ENCODE peak calls at places on chromosome 6, in ten cellular contexts. D is left lung, U is breast epithelium, Y is endodermal cell, M is cardiac fibroblast, F is endothelial cell, R is GM20000, E is IMR-90, Z is progenitor cell of endocrine pancreas, K is tibial artery. L is an unnamed sample.

GRCh38 chr6:100281471-100281878 is 183.2 kb downstream of the SIM1 start:
- DNase-seq in D (no peak), U (no peak), Y (peak), M (no peak), F (peak), R (no peak), E (no peak), Z (peak), K (no peak), L (no peak)

GRCh38 chr6:26249959-26250805 is 114.8 kb upstream of the BTN3A2 start:
- DNase-seq in D (peak), U (peak), Y (peak), M (peak), F (peak), R (no peak), E (peak), Z (peak), K (no peak), L (no peak)

GRCh38 chr6:1624848-1625341 is 15.2 kb downstream of the FOXC1 start:
- DNase-seq in D (peak), U (no peak), Y (no peak), M (peak), F (peak), R (peak), E (peak), Z (no peak), K (peak), L (no peak)

GRCh38 chr6:106642476-106642875 is 13.1 kb downstream of the QRSL1 start:
- DNase-seq in D (no peak), U (no peak), Y (no peak), M (peak), F (no peak), R (no peak), E (no peak), Z (no peak), K (no peak), L (no peak)

GRCh38 chr6:106300944-106301343 is 24.6 kb downstream of the ATG5 start:
- DNase-seq in D (no peak), U (no peak), Y (no peak), M (peak), F (no peak), R (peak), E (peak), Z (no peak), K (no peak), L (peak)

GRCh38 chr6:2619651-2620050 is 131.1 kb downstream of the MYLK4 start:
- DNase-seq in D (no peak), U (no peak), Y (no peak), M (no peak), F (no peak), R (no peak), E (no peak), Z (no peak), K (no peak), L (no peak)

GRCh38 chr6:168537485-168537884 is 96.5 kb downstream of the SMOC2 start:
- DNase-seq in D (no peak), U (no peak), Y (no peak), M (no peak), F (no peak), R (no peak), E (no peak), Z (no peak), K (no peak), L (no peak)

GRCh38 chr6:159557046-159557445 is 136.0 kb downstream of the SOD2 start:
- DNase-seq in D (no peak), U (no peak), Y (no peak), M (no peak), F (no peak), R (no peak), E (no peak), Z (no peak), K (no peak), L (no peak)

GRCh38 chr6:37840143-37840939 is 20.8 kb downstream of the ZFAND3 start:
- DNase-seq in D (no peak), U (no peak), Y (no peak), M (no peak), F (no peak), R (no peak), E (no peak), Z (no peak), K (no peak), L (no peak)

GRCh38 chr6:37265876-37266275 is 7.9 kb upstream of the TMEM217 start:
- DNase-seq in D (no peak), U (no peak), Y (no peak), M (no peak), F (no peak), R (no peak), E (no peak), Z (no peak), K (no peak), L (no peak)

GRCh38 chr6:22647671-22648070 is 78.3 kb downstream of the HDGFL1 start:
- DNase-seq in D (no peak), U (no peak), Y (no peak), M (no peak), F (no peak), R (no peak), E (no peak), Z (no peak), K (no peak), L (no peak)

GRCh38 chr6:132611616-132612015 is 12.5 kb downstream of the TAAR2 start:
- DNase-seq in D (no peak), U (no peak), Y (no peak), M (no peak), F (no peak), R (no peak), E (no peak), Z (no peak), K (no peak), L (no peak)

GRCh38 chr6:129695373-129696027 is 14.5 kb downstream of the ARHGAP18 start:
- DNase-seq in D (no peak), U (no peak), Y (no peak), M (no peak), F (no peak), R (peak), E (no peak), Z (no peak), K (no peak), L (no peak)

GRCh38 chr6:159168536-159169192 is 536 bp upstream of the FNDC1 start:
- DNase-seq in D (peak), U (no peak), Y (peak), M (peak), F (peak), R (no peak), E (peak), Z (peak), K (peak), L (peak)

GRCh38 chr6:157981132-157981394 is 600 bp upstream of the SYNJ2 start:
- DNase-seq in D (no peak), U (no peak), Y (no peak), M (no peak), F (no peak), R (no peak), E (no peak), Z (no peak), K (no peak), L (no peak)

GRCh38 chr6:132287101-132287500 is 114.2 kb downstream of the MOXD1 start:
- DNase-seq in D (no peak), U (no peak), Y (no peak), M (no peak), F (no peak), R (no peak), E (no peak), Z (no peak), K (no peak), L (no peak)

GRCh38 chr6:53924277-53924676 is 129.5 kb downstream of the LRRC1 start:
- DNase-seq in D (no peak), U (no peak), Y (no peak), M (no peak), F (no peak), R (no peak), E (no peak), Z (no peak), K (no peak), L (no peak)

GRCh38 chr6:79494841-79495240 is 42.4 kb downstream of the LCA5 start:
- DNase-seq in D (no peak), U (no peak), Y (peak), M (no peak), F (peak), R (no peak), E (no peak), Z (no peak), K (no peak), L (no peak)

GRCh38 chr6:165556116-165556843 is 106.8 kb downstream of the PDE10A start:
- DNase-seq in D (no peak), U (no peak), Y (no peak), M (peak), F (no peak), R (no peak), E (peak), Z (no peak), K (no peak), L (no peak)

GRCh38 chr6:113879186-113880096 is 22.3 kb downstream of the MARCKS start:
- DNase-seq in D (peak), U (peak), Y (peak), M (peak), F (peak), R (peak), E (peak), Z (peak), K (peak), L (peak)

GRCh38 chr6:149082320-149082719 is 235.2 kb upstream of the TAB2 start:
- DNase-seq in D (peak), U (peak), Y (peak), M (peak), F (peak), R (peak), E (peak), Z (peak), K (peak), L (peak)

GRCh38 chr6:12717356-12717755 is 789 bp downstream of the PHACTR1 start:
- DNase-seq in D (no peak), U (no peak), Y (no peak), M (no peak), F (no peak), R (no peak), E (no peak), Z (no peak), K (no peak), L (no peak)

GRCh38 chr6:45462190-45463134 is 84.7 kb upstream of the SUPT3H start:
- DNase-seq in D (no peak), U (no peak), Y (no peak), M (no peak), F (no peak), R (no peak), E (no peak), Z (no peak), K (no peak), L (no peak)

GRCh38 chr6:25054469-25054868 is 118.7 kb upstream of the RIPOR2 start:
- DNase-seq in D (no peak), U (no peak), Y (no peak), M (peak), F (no peak), R (no peak), E (peak), Z (no peak), K (no peak), L (peak)

GRCh38 chr6:3808759-3809514 is 40.2 kb upstream of the FAM50B start:
- DNase-seq in D (no peak), U (peak), Y (no peak), M (peak), F (no peak), R (no peak), E (peak), Z (no peak), K (peak), L (no peak)

GRCh38 chr6:505374-505773 is 113.8 kb downstream of the IRF4 start:
- DNase-seq in D (no peak), U (no peak), Y (no peak), M (no peak), F (no peak), R (no peak), E (no peak), Z (no peak), K (no peak), L (no peak)

GRCh38 chr6:54876365-54876764 is 29.8 kb downstream of the FAM83B start:
- DNase-seq in D (no peak), U (no peak), Y (no peak), M (no peak), F (no peak), R (no peak), E (no peak), Z (no peak), K (no peak), L (no peak)

GRCh38 chr6:27254566-27254965 is 7.1 kb downstream of the PRSS16 start:
- DNase-seq in D (no peak), U (no peak), Y (no peak), M (no peak), F (no peak), R (no peak), E (no peak), Z (no peak), K (no peak), L (no peak)

GRCh38 chr6:166657531-166657930 is 30.5 kb upstream of the RPS6KA2 start:
- DNase-seq in D (no peak), U (no peak), Y (no peak), M (no peak), F (no peak), R (no peak), E (no peak), Z (no peak), K (no peak), L (no peak)

GRCh38 chr6:53925891-53926290 is 131.1 kb downstream of the LRRC1 start:
- DNase-seq in D (no peak), U (no peak), Y (no peak), M (no peak), F (no peak), R (no peak), E (no peak), Z (no peak), K (no peak), L (no peak)

GRCh38 chr6:144331610-144332009 is 46.5 kb downstream of the UTRN start:
- DNase-seq in D (no peak), U (no peak), Y (peak), M (no peak), F (no peak), R (no peak), E (peak), Z (no peak), K (no peak), L (no peak)

GRCh38 chr6:68990313-68990712 is 355.2 kb downstream of the ADGRB3 start:
- DNase-seq in D (no peak), U (no peak), Y (no peak), M (no peak), F (no peak), R (no peak), E (no peak), Z (no peak), K (no peak), L (no peak)

DNA sequence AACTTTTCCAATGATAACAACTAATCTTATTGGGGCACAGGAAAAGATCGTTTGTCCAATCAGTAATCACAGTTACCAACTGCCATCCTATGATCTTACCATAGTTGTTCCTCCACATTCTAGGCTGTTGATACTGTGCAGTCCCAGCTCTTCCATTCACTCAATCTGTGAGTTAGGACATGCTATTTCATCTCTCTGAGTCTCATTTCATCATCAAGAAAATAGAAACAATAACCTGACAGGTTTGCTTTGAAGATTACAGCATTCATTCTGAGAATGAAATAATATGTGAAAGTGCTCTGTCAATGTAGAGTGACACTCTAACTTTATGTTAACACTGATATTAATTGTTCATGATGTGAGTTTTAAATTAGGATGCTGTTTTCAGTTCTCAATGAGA is 89.8 kb downstream of the KIF13A start:
- DNase-seq in D (no peak), U (no peak), Y (no peak), M (no peak), F (no peak), R (no peak), E (no peak), Z (no peak), K (no peak), L (no peak)
- TF ChIP-seq CTCF in D (no peak), U (no peak), Y (no peak), M (no peak), F (no peak), R (no peak), E (no peak), Z (no peak), K (no peak), L (no peak)

GRCh38 chr6:5994234-5994998 is 12.3 kb downstream of the NRN1 start:
- DNase-seq in D (no peak), U (no peak), Y (peak), M (no peak), F (no peak), R (no peak), E (no peak), Z (no peak), K (no peak), L (no peak)

GRCh38 chr6:5990776-5991175 is 15.9 kb downstream of the NRN1 start:
- DNase-seq in D (no peak), U (no peak), Y (no peak), M (no peak), F (no peak), R (no peak), E (no peak), Z (no peak), K (no peak), L (no peak)

GRCh38 chr6:5995705-5996686 is 10.7 kb downstream of the NRN1 start:
- DNase-seq in D (peak), U (peak), Y (peak), M (peak), F (peak), R (no peak), E (peak), Z (peak), K (peak), L (no peak)

GRCh38 chr6:5994999-5995698 is 11.6 kb downstream of the NRN1 start:
- DNase-seq in D (no peak), U (no peak), Y (peak), M (no peak), F (no peak), R (no peak), E (no peak), Z (no peak), K (no peak), L (no peak)

DNA sequence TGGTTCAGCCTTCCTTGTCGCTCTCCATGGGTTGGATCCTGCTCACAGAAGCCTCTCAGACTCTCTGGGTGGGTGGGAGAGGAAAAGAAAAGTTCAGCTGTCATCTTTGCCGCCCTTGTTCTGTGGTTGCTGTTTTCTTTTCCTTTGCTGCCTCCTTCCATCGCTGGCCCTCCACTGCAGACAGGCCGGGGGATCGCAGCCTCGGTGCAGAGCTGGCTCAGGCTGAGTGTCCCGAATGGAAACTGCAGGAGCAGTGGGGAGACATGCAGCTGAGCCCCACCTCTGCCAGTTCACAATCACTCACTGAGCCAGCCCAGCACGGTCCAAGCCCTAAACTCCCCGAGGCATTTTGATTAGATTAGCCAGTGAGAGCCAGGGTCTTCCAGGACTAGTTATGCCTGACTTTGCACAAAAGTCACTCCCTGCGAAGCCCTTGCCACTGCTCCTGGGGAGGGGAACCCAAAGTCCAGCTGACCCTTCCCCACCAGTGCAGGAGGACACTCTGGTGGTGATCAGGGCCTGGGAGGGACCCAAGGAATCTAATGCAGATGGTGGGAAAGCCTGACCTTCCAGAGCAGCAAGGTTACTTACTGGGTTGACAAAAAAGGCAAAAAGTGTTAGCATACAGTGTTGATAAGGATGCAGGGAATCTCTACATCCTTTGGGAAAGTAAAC is 14.0 kb downstream of the NRN1 start:
- DNase-seq in D (no peak), U (no peak), Y (peak), M (no peak), F (peak), R (no peak), E (no peak), Z (no peak), K (no peak), L (no peak)
- TF ChIP-seq CTCF in D (no peak), U (no peak), Y (peak), M (no peak), F (no peak), R (no peak), E (no peak), Z (no peak), K (no peak), L (no peak)

GRCh38 chr6:151674578-151674977 is 132.9 kb upstream of the ESR1 start:
- DNase-seq in D (no peak), U (no peak), Y (no peak), M (no peak), F (no peak), R (no peak), E (no peak), Z (no peak), K (no peak), L (no peak)
- TF ChIP-seq CTCF in D (no peak), U (no peak), Y (no peak), M (no peak), F (no peak), R (no peak), E (no peak), Z (no peak), K (no peak), L (no peak)

DNA sequence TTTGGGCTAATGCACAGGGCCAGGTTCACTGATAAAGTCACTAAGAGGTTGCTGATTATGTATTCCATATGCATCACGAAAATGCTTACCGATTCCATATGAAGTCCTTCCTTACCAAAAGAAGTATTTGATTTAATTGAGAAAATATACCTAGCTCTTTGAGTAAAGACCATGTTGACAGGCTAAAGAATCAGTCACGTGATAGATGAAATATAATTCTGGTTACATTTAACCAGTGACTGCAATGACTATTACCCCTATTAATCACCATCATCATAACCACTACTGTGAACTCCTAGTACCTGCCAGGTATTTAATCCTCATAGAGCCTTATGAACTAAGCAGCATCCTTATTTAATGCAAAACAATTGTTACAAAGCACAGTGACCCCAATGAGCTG is 110.1 kb downstream of the HIVEP2 start:
- DNase-seq in D (no peak), U (no peak), Y (no peak), M (no peak), F (no peak), R (no peak), E (no peak), Z (no peak), K (no peak), L (no peak)
- TF ChIP-seq CTCF in D (no peak), U (no peak), Y (no peak), M (no peak), F (no peak), R (no peak), E (no peak), Z (no peak), K (no peak), L (no peak)

GRCh38 chr6:15512126-15512525 is 150.7 kb downstream of the DTNBP1 start:
- DNase-seq in D (no peak), U (no peak), Y (no peak), M (no peak), F (peak), R (no peak), E (no peak), Z (no peak), K (no peak), L (no peak)
- TF ChIP-seq CTCF in D (no peak), U (no peak), Y (peak), M (no peak), F (no peak), R (no peak), E (no peak), Z (peak), K (no peak), L (no peak)

GRCh38 chr6:34671362-34671761 is 25.2 kb downstream of the ILRUN start:
- DNase-seq in D (no peak), U (no peak), Y (no peak), M (peak), F (no peak), R (no peak), E (peak), Z (no peak), K (no peak), L (no peak)
- TF ChIP-seq CTCF in D (no peak), U (no peak), Y (no peak), M (no peak), F (no peak), R (no peak), E (no peak), Z (no peak), K (no peak), L (no peak)

DNA sequence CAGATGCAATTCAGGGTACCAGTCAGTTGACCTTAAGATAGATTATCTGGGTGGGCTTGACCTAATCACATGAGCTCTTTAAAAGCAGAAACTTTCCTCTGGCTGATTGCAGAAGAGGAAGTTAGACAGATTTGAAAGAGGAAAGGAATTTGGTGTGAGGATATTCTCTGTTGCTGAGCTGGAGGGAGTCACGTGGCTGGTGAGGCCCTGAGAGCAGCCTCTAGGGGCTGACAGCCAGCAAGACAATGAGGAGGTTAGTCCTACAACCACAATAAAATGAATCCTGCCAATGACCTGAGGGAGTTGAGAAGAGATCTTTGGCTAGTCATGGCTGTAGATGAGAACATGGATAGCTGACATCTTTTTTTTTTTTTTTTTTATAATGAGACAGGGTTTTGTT is 87.0 kb upstream of the B3GAT2 start:
- DNase-seq in D (peak), U (no peak), Y (no peak), M (peak), F (no peak), R (no peak), E (peak), Z (no peak), K (no peak), L (no peak)
- TF ChIP-seq CTCF in D (no peak), U (no peak), Y (peak), M (peak), F (no peak), R (no peak), E (no peak), Z (no peak), K (no peak), L (no peak)

L was measured in GM10248.